ENCODE peak calls at places on chromosomes 4 and X, in seven cellular contexts. One of them, this sample, is unnamed.

GRCh38 chrX:153414838-153415552 is 3.7 kb downstream of the ZFP92 start:
- DNase-seq in IMR-90: no peak
- DNase-seq in H9: no peak
- DNase-seq in H1: no peak
- DNase-seq in mesendoderm: no peak
- DNase-seq in trophoblast cell: no peak
- DNase-seq in neuronal stem cell: no peak
- DNase-seq in this sample: peak

GRCh38 chr4:142406051-142406549 is 440.0 kb downstream of the INPP4B start:
- DNase-seq in IMR-90: no peak
- DNase-seq in H9: peak
- DNase-seq in H1: no peak
- DNase-seq in mesendoderm: peak
- DNase-seq in trophoblast cell: peak
- DNase-seq in neuronal stem cell: no peak
- DNase-seq in this sample: no peak

GRCh38 chr4:8725845-8726244 is 133.3 kb downstream of the CPZ start:
- DNase-seq in IMR-90: no peak
- DNase-seq in H9: peak
- DNase-seq in H1: no peak
- DNase-seq in mesendoderm: no peak
- DNase-seq in trophoblast cell: no peak
- DNase-seq in neuronal stem cell: no peak
- DNase-seq in this sample: no peak

GRCh38 chr4:163157157-163157556 is 9.5 kb downstream of the NAF1 start:
- DNase-seq in IMR-90: peak
- DNase-seq in H9: no peak
- DNase-seq in H1: no peak
- DNase-seq in mesendoderm: no peak
- DNase-seq in trophoblast cell: no peak
- DNase-seq in neuronal stem cell: no peak
- DNase-seq in this sample: peak

GRCh38 chr4:3314706-3315260 is 22.0 kb downstream of the RGS12 start:
- DNase-seq in IMR-90: no peak
- DNase-seq in H9: peak
- DNase-seq in H1: no peak
- DNase-seq in mesendoderm: no peak
- DNase-seq in trophoblast cell: no peak
- DNase-seq in neuronal stem cell: no peak
- DNase-seq in this sample: no peak

GRCh38 chr4:113469926-113470325 is 291.6 kb downstream of the CAMK2D start:
- DNase-seq in IMR-90: no peak
- DNase-seq in H9: no peak
- DNase-seq in H1: no peak
- DNase-seq in mesendoderm: no peak
- DNase-seq in trophoblast cell: no peak
- DNase-seq in neuronal stem cell: no peak
- DNase-seq in this sample: no peak

GRCh38 chr4:44100456-44100855 is 348.2 kb downstream of the KCTD8 start:
- DNase-seq in IMR-90: no peak
- DNase-seq in H9: no peak
- DNase-seq in H1: no peak
- DNase-seq in mesendoderm: no peak
- DNase-seq in trophoblast cell: no peak
- DNase-seq in neuronal stem cell: no peak
- DNase-seq in this sample: no peak

GRCh38 chr4:88040707-88041106 is 33.3 kb downstream of the PKD2 start:
- DNase-seq in IMR-90: no peak
- DNase-seq in H9: no peak
- DNase-seq in H1: no peak
- DNase-seq in mesendoderm: no peak
- DNase-seq in trophoblast cell: no peak
- DNase-seq in neuronal stem cell: no peak
- DNase-seq in this sample: no peak

GRCh38 chrX:72117636-72118215 is 14.0 kb downstream of the RTL5 start:
- DNase-seq in IMR-90: no peak
- DNase-seq in H9: no peak
- DNase-seq in H1: no peak
- DNase-seq in mesendoderm: no peak
- DNase-seq in trophoblast cell: no peak
- DNase-seq in neuronal stem cell: no peak
- DNase-seq in this sample: no peak

GRCh38 chr4:155339999-155340398 is 36.8 kb downstream of the MAP9 start:
- DNase-seq in IMR-90: no peak
- DNase-seq in H9: no peak
- DNase-seq in H1: no peak
- DNase-seq in mesendoderm: no peak
- DNase-seq in trophoblast cell: no peak
- DNase-seq in neuronal stem cell: no peak
- DNase-seq in this sample: no peak

GRCh38 chr4:14943749-14944148 is 58.5 kb upstream of the CPEB2 start:
- DNase-seq in IMR-90: no peak
- DNase-seq in H9: no peak
- DNase-seq in H1: no peak
- DNase-seq in mesendoderm: no peak
- DNase-seq in trophoblast cell: peak
- DNase-seq in neuronal stem cell: no peak
- DNase-seq in this sample: no peak
- H2BK5ac ChIP-seq in IMR-90: no peak
- H2BK5ac ChIP-seq in H9: no peak
- H2BK5ac ChIP-seq in H1: no peak
- H2BK5ac ChIP-seq in mesendoderm: no peak
- H2BK5ac ChIP-seq in trophoblast cell: no peak
- H2BK5ac ChIP-seq in neuronal stem cell: no peak
- H2BK5ac ChIP-seq in this sample: no peak

GRCh38 chr4:5084911-5085475 is 33.7 kb downstream of the STK32B start:
- DNase-seq in IMR-90: peak
- DNase-seq in H9: no peak
- DNase-seq in H1: no peak
- DNase-seq in mesendoderm: no peak
- DNase-seq in trophoblast cell: no peak
- DNase-seq in neuronal stem cell: no peak
- DNase-seq in this sample: peak
- H3K9ac ChIP-seq in IMR-90: no peak
- H3K9ac ChIP-seq in H9: no peak
- H3K9ac ChIP-seq in H1: no peak
- H3K9ac ChIP-seq in mesendoderm: no peak
- H3K9ac ChIP-seq in trophoblast cell: no peak
- H3K9ac ChIP-seq in neuronal stem cell: no peak
- H3K9ac ChIP-seq in this sample: peak

GRCh38 chrX:22300130-22300529 is 27.4 kb downstream of the CBLL2 start:
- DNase-seq in IMR-90: peak
- DNase-seq in H9: no peak
- DNase-seq in H1: no peak
- DNase-seq in mesendoderm: peak
- DNase-seq in trophoblast cell: no peak
- DNase-seq in neuronal stem cell: no peak
- DNase-seq in this sample: peak
- H2BK5ac ChIP-seq in IMR-90: no peak
- H2BK5ac ChIP-seq in H9: no peak
- H2BK5ac ChIP-seq in H1: no peak
- H2BK5ac ChIP-seq in mesendoderm: no peak
- H2BK5ac ChIP-seq in trophoblast cell: no peak
- H2BK5ac ChIP-seq in neuronal stem cell: no peak
- H2BK5ac ChIP-seq in this sample: no peak

DNA sequence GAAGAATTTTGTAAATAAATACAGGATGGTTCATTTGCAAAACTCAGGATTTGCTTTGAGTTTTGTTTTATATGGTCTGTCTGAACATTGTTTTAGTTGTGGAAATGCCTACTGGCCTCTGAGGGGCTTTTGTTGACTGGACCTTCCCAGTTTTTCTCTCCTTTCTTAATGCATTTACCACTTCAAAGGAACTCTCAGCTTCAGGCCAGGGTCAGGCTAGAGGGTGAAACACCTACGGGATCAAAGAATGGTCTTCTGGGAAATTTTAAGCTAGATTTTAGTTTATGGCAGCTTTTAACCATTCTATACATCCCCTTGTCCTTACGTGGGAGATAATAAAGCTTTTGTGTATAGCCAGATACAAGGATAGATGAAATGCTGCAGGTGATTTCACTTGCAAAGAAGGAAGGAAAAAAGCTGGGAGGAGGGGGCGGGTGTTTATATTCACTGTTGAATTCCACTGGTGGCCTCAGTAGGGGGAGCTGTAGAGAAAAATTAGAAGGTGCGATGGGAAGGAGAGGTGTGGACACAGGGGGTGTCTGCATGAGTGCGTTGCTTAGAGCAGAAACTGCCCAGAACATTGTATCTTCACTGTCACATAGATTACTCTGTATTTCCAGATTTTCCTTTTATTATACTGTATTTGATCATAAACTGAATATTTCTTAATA is 151.8 kb downstream of the TSPAN5 start:
- DNase-seq in IMR-90: no peak
- DNase-seq in H9: peak
- DNase-seq in H1: no peak
- DNase-seq in mesendoderm: peak
- DNase-seq in trophoblast cell: no peak
- DNase-seq in neuronal stem cell: no peak
- DNase-seq in this sample: no peak
- H3K9ac ChIP-seq in IMR-90: no peak
- H3K9ac ChIP-seq in H9: no peak
- H3K9ac ChIP-seq in H1: no peak
- H3K9ac ChIP-seq in mesendoderm: no peak
- H3K9ac ChIP-seq in trophoblast cell: no peak
- H3K9ac ChIP-seq in neuronal stem cell: no peak
- H3K9ac ChIP-seq in this sample: no peak

GRCh38 chrX:109943092-109943739 is 59.7 kb upstream of the TMEM164 start:
- DNase-seq in IMR-90: no peak
- DNase-seq in H9: no peak
- DNase-seq in H1: no peak
- DNase-seq in mesendoderm: peak
- DNase-seq in trophoblast cell: no peak
- DNase-seq in neuronal stem cell: no peak
- DNase-seq in this sample: no peak
- H2BK5ac ChIP-seq in IMR-90: no peak
- H2BK5ac ChIP-seq in H9: no peak
- H2BK5ac ChIP-seq in H1: no peak
- H2BK5ac ChIP-seq in mesendoderm: no peak
- H2BK5ac ChIP-seq in trophoblast cell: no peak
- H2BK5ac ChIP-seq in neuronal stem cell: no peak
- H2BK5ac ChIP-seq in this sample: no peak

This sample was measured in mesenchymal stem cell.